ENCODE peak calls at places on chromosome 20, in ten cellular contexts. V, H, I, P, E, Y, T, D, Z and R are unnamed samples.

GRCh38 chr20:63775096-63775978 is 35.8 kb downstream of the SLC2A4RG start:
- DNase-seq in P (peak; percentile 85), V (no peak), T (no peak), I (no peak), Z (peak; percentile 45), Y (no peak), E (peak; percentile 62), D (no peak), H (peak; percentile 19), R (peak; percentile 97)

GRCh38 chr20:1946762-1947534 is 46.9 kb downstream of the PDYN start:
- DNase-seq in V (no peak), Z (peak; percentile 68), I (no peak), E (no peak), D (no peak), Y (no peak), H (peak; percentile 17), T (no peak), P (peak; percentile 64), R (no peak)

GRCh38 chr20:4985658-4986057 is 15.7 kb downstream of the SLC23A2 start:
- DNase-seq in Z (no peak), V (no peak), Y (peak; percentile 24), T (no peak), E (peak; percentile 14), H (peak; percentile 33), I (no peak), D (no peak), P (no peak), R (no peak)

GRCh38 chr20:47330071-47330470 is 26.4 kb downstream of the ZMYND8 start:
- DNase-seq in I (no peak), T (no peak), D (no peak), H (no peak), P (no peak), Y (no peak), V (no peak), E (no peak), Z (no peak), R (no peak)

GRCh38 chr20:63822276-63822696 is 8.8 kb downstream of the ZBTB46 start:
- DNase-seq in Y (no peak), V (no peak), D (no peak), E (no peak), H (no peak), I (no peak), P (no peak), Z (no peak), T (no peak), R (peak; percentile 71)

GRCh38 chr20:59365611-59366284 is 65.3 kb downstream of the EDN3 start:
- DNase-seq in V (no peak), Y (no peak), T (no peak), E (no peak), D (no peak), H (no peak), I (no peak), Z (no peak), P (no peak), R (no peak)

GRCh38 chr20:36112112-36112511 is 42.4 kb upstream of the EPB41L1 start:
- DNase-seq in Z (no peak), D (no peak), P (no peak), Y (no peak), E (no peak), T (no peak), I (no peak), H (no peak), V (no peak), R (no peak)

GRCh38 chr20:62276448-62276847 is 26.3 kb upstream of the ADRM1 start:
- DNase-seq in I (no peak), T (no peak), Z (no peak), Y (no peak), P (no peak), E (no peak), H (no peak), D (no peak), V (no peak), R (peak; percentile 84)

GRCh38 chr20:17611540-17612286 is 41.8 kb downstream of the DSTN start:
- DNase-seq in D (peak; percentile 21), V (peak; percentile 70), Z (no peak), E (peak; percentile 67), H (no peak), I (peak; percentile 6), Y (no peak), T (peak; percentile 56), P (peak; percentile 68), R (peak; percentile 72)

GRCh38 chr20:36548704-36549627 is 7.6 kb downstream of the MYL9 start:
- DNase-seq in T (no peak), H (no peak), P (no peak), E (no peak), V (no peak), D (no peak), Z (no peak), Y (no peak), I (no peak), R (peak; percentile 15)

GRCh38 chr20:34872604-34873224 is at the start of gene GGT7:
- DNase-seq in H (peak; percentile 69), I (peak; percentile 35), T (peak; percentile 68), P (peak; percentile 92), E (peak; percentile 89), Z (peak; percentile 70), V (peak; percentile 58), D (peak; percentile 83), Y (peak; percentile 24), R (peak; percentile 97)

GRCh38 chr20:24948939-24949679 is at the start of gene CST7:
- DNase-seq in H (no peak), Z (no peak), T (peak; percentile 38), Y (peak; percentile 12), E (no peak), P (no peak), V (peak; percentile 52), I (no peak), D (no peak), R (no peak)

GRCh38 chr20:1005452-1006027 is 3.4 kb upstream of the RSPO4 start:
- DNase-seq in Z (no peak), H (peak; percentile 24), T (peak; percentile 65), E (peak; percentile 34), V (peak; percentile 59), P (peak; percentile 67), Y (peak; percentile 2), D (peak; percentile 61), I (peak; percentile 63), R (no peak)

GRCh38 chr20:24663496-24663895 is 194.1 kb downstream of the SYNDIG1 start:
- DNase-seq in Y (no peak), V (no peak), P (no peak), D (no peak), I (no peak), H (no peak), Z (no peak), E (no peak), T (no peak), R (peak; percentile 34)

GRCh38 chr20:40489886-40490285 is 199.2 kb downstream of the MAFB start:
- DNase-seq in Y (no peak), P (no peak), H (no peak), E (peak; percentile 87), Z (no peak), V (peak; percentile 89), I (no peak), T (no peak), D (no peak), R (peak; percentile 65)

GRCh38 chr20:46751856-46752255 is 42.4 kb downstream of the SLC2A10 start:
- DNase-seq in E (peak; percentile 87), Y (no peak), D (no peak), H (no peak), Z (no peak), T (peak; percentile 90), I (no peak), P (no peak), V (no peak), R (no peak)

GRCh38 chr20:63748356-63749270 is 9.0 kb downstream of the SLC2A4RG start:
- DNase-seq in D (no peak), I (no peak), T (no peak), V (no peak), Z (no peak), H (no peak), P (peak; percentile 4), E (no peak), Y (no peak), R (peak; percentile 88)

GRCh38 chr20:51884561-51884960 is 82.2 kb upstream of the SALL4 start:
- DNase-seq in T (no peak), D (no peak), Z (peak; percentile 34), P (no peak), H (peak; percentile 10), E (peak; percentile 56), Y (no peak), V (no peak), I (no peak), R (peak; percentile 65)

GRCh38 chr20:22620342-22620741 is 36.0 kb upstream of the FOXA2 start:
- DNase-seq in H (no peak), E (no peak), Z (no peak), D (no peak), I (no peak), V (no peak), Y (no peak), T (no peak), P (no peak), R (no peak)

GRCh38 chr20:63542031-63542559 is 4.9 kb upstream of the PTK6 start:
- DNase-seq in P (no peak), T (no peak), Z (no peak), H (no peak), I (no peak), Y (no peak), E (no peak), D (no peak), V (no peak), R (no peak)

GRCh38 chr20:38589351-38589750 is 8.4 kb downstream of the ADIG start:
- DNase-seq in E (no peak), D (no peak), H (no peak), Z (no peak), Y (no peak), I (no peak), P (no peak), T (no peak), V (no peak), R (no peak)

GRCh38 chr20:3175270-3175669 is 1.9 kb upstream of the LZTS3 start:
- DNase-seq in Y (no peak), Z (no peak), D (no peak), H (no peak), T (no peak), I (no peak), V (no peak), P (no peak), E (no peak), R (no peak)
- H2AFZ ChIP-seq in Y (no peak overlapping the region), Z (no peak overlapping the region), D (no peak overlapping the region), H (no peak overlapping the region), T (no peak overlapping the region), I (no peak overlapping the region), V (peak overlapping the region; percentile 100), P (peak overlapping the region; percentile 93), E (peak overlapping the region; percentile 92), R (no peak overlapping the region)

GRCh38 chr20:49267327-49267726 is 10.5 kb downstream of the ZNFX1 start:
- DNase-seq in T (no peak), Y (no peak), D (peak; percentile 72), E (no peak), I (no peak), P (peak; percentile 0), Z (no peak), H (no peak), V (no peak), R (no peak)
- H3K4me3 ChIP-seq in T (no peak overlapping the region), Y (peak overlapping the region; percentile 73), D (no peak overlapping the region), E (no peak overlapping the region), I (no peak overlapping the region), P (no peak overlapping the region), Z (no peak overlapping the region), H (no peak overlapping the region), V (no peak overlapping the region), R (no peak overlapping the region)

GRCh38 chr20:53876470-53876869 is 193.9 kb downstream of the BCAS1 start:
- DNase-seq in D (no peak), T (no peak), P (no peak), E (no peak), I (no peak), Y (no peak), H (no peak), V (no peak), Z (no peak), R (no peak)
- H2AFZ ChIP-seq in D (no peak overlapping the region), T (no peak overlapping the region), P (no peak overlapping the region), E (no peak overlapping the region), I (no peak overlapping the region), Y (no peak overlapping the region), H (no peak overlapping the region), V (no peak overlapping the region), Z (no peak overlapping the region), R (no peak overlapping the region)

GRCh38 chr20:32458061-32458836 is 100.1 kb downstream of the ASXL1 start:
- DNase-seq in V (no peak), E (no peak), Y (no peak), T (no peak), I (no peak), H (no peak), Z (no peak), P (no peak), D (no peak), R (no peak)
- H3K4me3 ChIP-seq in V (no peak overlapping the region), E (no peak overlapping the region), Y (no peak overlapping the region), T (peak overlapping the region; percentile 69), I (no peak overlapping the region), H (no peak overlapping the region), Z (no peak overlapping the region), P (no peak overlapping the region), D (no peak overlapping the region), R (no peak overlapping the region)